ENCODE peak calls at places on chromosome 7, in four cellular contexts. One of them, this sample, is unnamed.

GRCh38 chr7:122746948-122747347 is 44.2 kb upstream of the RNF148 start:
- DNase-seq in heart left ventricle: no peak
- DNase-seq in Peyer's patch: no peak
- DNase-seq in breast epithelium: no peak
- DNase-seq in this sample: no peak

GRCh38 chr7:155864271-155864985 is 52.2 kb upstream of the SHH start:
- DNase-seq in heart left ventricle: no peak
- DNase-seq in Peyer's patch: no peak
- DNase-seq in breast epithelium: peak
- DNase-seq in this sample: no peak

GRCh38 chr7:29841926-29842671 is 35.8 kb downstream of the WIPF3 start:
- DNase-seq in heart left ventricle: no peak
- DNase-seq in Peyer's patch: no peak
- DNase-seq in breast epithelium: no peak
- DNase-seq in this sample: no peak

GRCh38 chr7:130440527-130441365 is at the start of gene CEP41:
- DNase-seq in heart left ventricle: peak
- DNase-seq in Peyer's patch: peak
- DNase-seq in breast epithelium: peak
- DNase-seq in this sample: peak

GRCh38 chr7:142880886-142881505 is 4.5 kb downstream of the TRPV6 start:
- DNase-seq in heart left ventricle: no peak
- DNase-seq in Peyer's patch: no peak
- DNase-seq in breast epithelium: no peak
- DNase-seq in this sample: peak

GRCh38 chr7:46192191-46192590 is 271.1 kb upstream of the IGFBP3 start:
- DNase-seq in heart left ventricle: no peak
- DNase-seq in Peyer's patch: no peak
- DNase-seq in breast epithelium: no peak
- DNase-seq in this sample: no peak

GRCh38 chr7:50473531-50473930 is 23.4 kb upstream of the FIGNL1 start:
- DNase-seq in heart left ventricle: no peak
- DNase-seq in Peyer's patch: no peak
- DNase-seq in breast epithelium: no peak
- DNase-seq in this sample: no peak

GRCh38 chr7:80781146-80781545 is 137.7 kb downstream of the SEMA3C start:
- DNase-seq in heart left ventricle: no peak
- DNase-seq in Peyer's patch: no peak
- DNase-seq in breast epithelium: no peak
- DNase-seq in this sample: no peak

GRCh38 chr7:1081931-1082401 is 5.9 kb upstream of the GPER1 start:
- DNase-seq in heart left ventricle: no peak
- DNase-seq in Peyer's patch: no peak
- DNase-seq in breast epithelium: no peak
- DNase-seq in this sample: no peak

GRCh38 chr7:40623863-40624262 is 489.1 kb downstream of the SUGCT start:
- DNase-seq in heart left ventricle: no peak
- DNase-seq in Peyer's patch: no peak
- DNase-seq in breast epithelium: no peak
- DNase-seq in this sample: no peak

GRCh38 chr7:50658696-50659095 is 93.5 kb upstream of the DDC start:
- DNase-seq in heart left ventricle: no peak
- DNase-seq in Peyer's patch: no peak
- DNase-seq in breast epithelium: no peak
- DNase-seq in this sample: no peak

GRCh38 chr7:111098011-111098925 is 7.3 kb downstream of the LRRN3 start:
- DNase-seq in heart left ventricle: no peak
- DNase-seq in Peyer's patch: peak
- DNase-seq in breast epithelium: no peak
- DNase-seq in this sample: peak

GRCh38 chr7:10919923-10920322 is 53.7 kb upstream of the PHF14 start:
- DNase-seq in heart left ventricle: no peak
- DNase-seq in Peyer's patch: no peak
- DNase-seq in breast epithelium: no peak
- DNase-seq in this sample: no peak

GRCh38 chr7:128781126-128781525 is 5.5 kb upstream of the OPN1SW start:
- DNase-seq in heart left ventricle: no peak
- DNase-seq in Peyer's patch: no peak
- DNase-seq in breast epithelium: no peak
- DNase-seq in this sample: no peak

GRCh38 chr7:120915314-120915713 is 35.3 kb upstream of the ING3 start:
- DNase-seq in heart left ventricle: no peak
- DNase-seq in Peyer's patch: no peak
- DNase-seq in breast epithelium: no peak
- DNase-seq in this sample: no peak

GRCh38 chr7:94393251-94393758 is 1.4 kb upstream of the COL1A2 start:
- DNase-seq in heart left ventricle: no peak
- DNase-seq in Peyer's patch: no peak
- DNase-seq in breast epithelium: no peak
- DNase-seq in this sample: no peak

GRCh38 chr7:94395141-94396041 is 696 bp downstream of the COL1A2 start:
- DNase-seq in heart left ventricle: no peak
- DNase-seq in Peyer's patch: peak
- DNase-seq in breast epithelium: no peak
- DNase-seq in this sample: peak

GRCh38 chr7:94396044-94396443 is 1.3 kb downstream of the COL1A2 start:
- DNase-seq in heart left ventricle: no peak
- DNase-seq in Peyer's patch: no peak
- DNase-seq in breast epithelium: no peak
- DNase-seq in this sample: no peak

GRCh38 chr7:94394058-94394398 is 667 bp upstream of the COL1A2 start:
- DNase-seq in heart left ventricle: peak
- DNase-seq in Peyer's patch: no peak
- DNase-seq in breast epithelium: no peak
- DNase-seq in this sample: no peak

GRCh38 chr7:94394399-94395140 is at the start of gene COL1A2:
- DNase-seq in heart left ventricle: peak
- DNase-seq in Peyer's patch: peak
- DNase-seq in breast epithelium: peak
- DNase-seq in this sample: no peak
- TF ChIP-seq POLR2A in heart left ventricle: no peak
- TF ChIP-seq POLR2A in Peyer's patch: no peak
- TF ChIP-seq POLR2A in breast epithelium: no peak
- TF ChIP-seq POLR2A in this sample: no peak

GRCh38 chr7:158015403-158016116 is 572.1 kb downstream of the PTPRN2 start:
- DNase-seq in heart left ventricle: no peak
- DNase-seq in Peyer's patch: peak
- DNase-seq in breast epithelium: no peak
- DNase-seq in this sample: peak

GRCh38 chr7:158009886-158010285 is 577.7 kb downstream of the PTPRN2 start:
- DNase-seq in heart left ventricle: peak
- DNase-seq in Peyer's patch: no peak
- DNase-seq in breast epithelium: no peak
- DNase-seq in this sample: no peak

GRCh38 chr7:158013085-158013668 is 574.4 kb downstream of the PTPRN2 start:
- DNase-seq in heart left ventricle: no peak
- DNase-seq in Peyer's patch: no peak
- DNase-seq in breast epithelium: no peak
- DNase-seq in this sample: no peak

GRCh38 chr7:158010956-158011698 is 576.5 kb downstream of the PTPRN2 start:
- DNase-seq in heart left ventricle: no peak
- DNase-seq in Peyer's patch: no peak
- DNase-seq in breast epithelium: no peak
- DNase-seq in this sample: no peak

GRCh38 chr7:158011941-158012340 is 575.7 kb downstream of the PTPRN2 start:
- DNase-seq in heart left ventricle: no peak
- DNase-seq in Peyer's patch: no peak
- DNase-seq in breast epithelium: no peak
- DNase-seq in this sample: no peak
- H3K4me3 ChIP-seq in heart left ventricle: no peak
- H3K4me3 ChIP-seq in Peyer's patch: no peak
- H3K4me3 ChIP-seq in breast epithelium: no peak
- H3K4me3 ChIP-seq in this sample: no peak

DNA sequence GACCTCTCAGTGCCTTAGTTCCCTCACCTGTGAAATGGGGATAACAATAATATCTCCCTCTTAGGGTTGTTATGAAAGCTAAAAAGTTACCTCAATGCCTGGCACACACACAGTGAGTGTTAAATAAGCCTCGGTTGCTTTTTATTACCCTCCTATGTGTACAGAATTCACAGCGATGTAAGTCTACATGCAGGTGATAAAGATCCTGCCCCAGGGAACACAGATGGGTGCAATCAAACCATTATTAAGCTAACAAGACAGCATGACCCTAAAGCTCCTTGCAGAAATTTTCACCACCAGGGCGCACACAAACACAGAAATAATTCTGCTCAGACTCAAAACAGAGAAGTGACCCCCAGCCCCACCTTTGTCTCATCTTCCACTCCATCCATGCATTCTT is 261.9 kb downstream of the SNX10 start:
- DNase-seq in heart left ventricle: no peak
- DNase-seq in Peyer's patch: no peak
- DNase-seq in breast epithelium: no peak
- DNase-seq in this sample: no peak
- TF ChIP-seq CTCF in heart left ventricle: no peak
- TF ChIP-seq CTCF in Peyer's patch: no peak
- TF ChIP-seq CTCF in breast epithelium: no peak
- TF ChIP-seq CTCF in this sample: no peak

DNA sequence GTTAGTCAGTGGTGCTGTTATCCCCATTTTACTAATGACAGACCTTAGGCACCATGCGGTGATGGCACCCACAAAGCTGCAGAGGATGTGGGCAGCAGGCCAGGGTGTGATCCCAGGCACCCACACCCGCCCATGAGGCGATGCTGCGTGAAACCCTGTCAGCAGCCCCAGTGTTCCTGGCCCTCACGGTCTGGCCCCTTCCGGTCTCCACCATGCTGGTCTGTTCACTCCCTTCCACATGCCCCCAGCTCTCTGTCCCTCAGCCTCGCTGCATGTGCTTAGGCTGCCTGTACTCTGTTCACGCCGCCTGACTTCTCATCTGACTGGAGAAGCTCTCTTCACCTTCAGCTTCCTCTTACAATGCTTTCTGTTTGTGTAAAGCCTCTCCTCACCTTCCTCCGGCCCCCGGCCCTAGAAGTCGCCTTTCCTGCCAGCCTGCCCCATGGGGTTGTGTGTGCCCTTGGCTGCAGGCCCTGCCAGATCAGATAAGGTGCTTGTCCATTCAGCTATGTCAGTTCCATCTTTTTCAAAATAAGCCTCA is 17.6 kb upstream of the ORAI2 start:
- DNase-seq in heart left ventricle: no peak
- DNase-seq in Peyer's patch: peak
- DNase-seq in breast epithelium: no peak
- DNase-seq in this sample: no peak
- TF ChIP-seq POLR2A in heart left ventricle: no peak
- TF ChIP-seq POLR2A in Peyer's patch: no peak
- TF ChIP-seq POLR2A in breast epithelium: no peak
- TF ChIP-seq POLR2A in this sample: no peak

DNA sequence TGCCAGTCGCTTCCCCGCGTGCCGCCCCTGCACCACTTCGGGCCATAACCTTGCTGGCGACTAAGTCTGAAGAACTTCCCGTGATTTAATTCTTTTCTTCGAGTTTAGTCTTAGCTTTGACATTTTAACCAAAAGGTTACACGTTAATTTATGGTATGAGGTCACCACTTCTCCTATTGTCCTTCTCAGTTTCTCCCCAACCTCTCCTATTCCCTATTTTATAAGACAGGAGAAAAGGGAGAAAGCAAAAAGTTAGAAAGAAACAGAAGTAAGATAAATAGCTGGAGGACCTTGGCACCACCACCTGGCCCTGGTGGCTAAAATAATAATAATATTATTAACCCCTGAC is 129.3 kb downstream of the KBTBD2 start:
- DNase-seq in heart left ventricle: no peak
- DNase-seq in Peyer's patch: no peak
- DNase-seq in breast epithelium: no peak
- DNase-seq in this sample: no peak
- H3K4me3 ChIP-seq in heart left ventricle: no peak
- H3K4me3 ChIP-seq in Peyer's patch: no peak
- H3K4me3 ChIP-seq in breast epithelium: no peak
- H3K4me3 ChIP-seq in this sample: no peak

GRCh38 chr7:22110881-22111280 is 165.2 kb upstream of the CDCA7L start:
- DNase-seq in heart left ventricle: no peak
- DNase-seq in Peyer's patch: no peak
- DNase-seq in breast epithelium: no peak
- DNase-seq in this sample: no peak

GRCh38 chr7:22108151-22108845 is 162.6 kb upstream of the CDCA7L start:
- DNase-seq in heart left ventricle: no peak
- DNase-seq in Peyer's patch: no peak
- DNase-seq in breast epithelium: no peak
- DNase-seq in this sample: no peak

GRCh38 chr7:22111661-22112060 is 166.0 kb upstream of the CDCA7L start:
- DNase-seq in heart left ventricle: no peak
- DNase-seq in Peyer's patch: no peak
- DNase-seq in breast epithelium: no peak
- DNase-seq in this sample: no peak

GRCh38 chr7:22110227-22110839 is 164.6 kb upstream of the CDCA7L start:
- DNase-seq in heart left ventricle: no peak
- DNase-seq in Peyer's patch: peak
- DNase-seq in breast epithelium: peak
- DNase-seq in this sample: peak

DNA sequence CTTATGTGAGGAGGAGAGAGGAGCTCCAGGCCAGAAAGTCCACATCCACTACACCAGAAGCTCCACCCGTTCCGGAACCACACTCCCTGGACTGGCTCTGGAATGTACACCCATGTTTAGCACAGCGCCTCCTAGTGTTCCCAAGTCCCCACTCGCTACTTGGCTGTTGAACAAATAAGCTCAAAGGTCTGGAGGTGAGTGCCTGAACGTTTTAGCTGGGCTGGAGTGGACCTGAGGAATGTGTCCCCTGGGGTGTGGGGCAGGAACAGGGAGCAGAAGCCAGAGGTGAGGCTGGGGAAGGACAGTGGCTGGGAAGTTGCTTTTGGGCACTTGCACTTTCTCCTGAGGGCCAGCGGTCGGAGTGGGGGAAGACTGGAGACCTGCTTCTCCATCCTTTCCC is 164.1 kb upstream of the CDCA7L start:
- DNase-seq in heart left ventricle: no peak
- DNase-seq in Peyer's patch: peak
- DNase-seq in breast epithelium: no peak
- DNase-seq in this sample: peak
- TF ChIP-seq CTCF in heart left ventricle: no peak
- TF ChIP-seq CTCF in Peyer's patch: no peak
- TF ChIP-seq CTCF in breast epithelium: no peak
- TF ChIP-seq CTCF in this sample: peak